ENCODE peak calls at places on chromosomes 3 and 15, in four cellular contexts. One of them, this sample, is unnamed.

GRCh38 chr3:179474480-179474879 is 23.2 kb upstream of the GNB4 start:
- DNase-seq in NCI-H526 treated with DMSO at 0.1 percent for 48 hours: no peak
- DNase-seq in NCI-H69: no peak
- DNase-seq in GF-D8: no peak
- DNase-seq in this sample: no peak

GRCh38 chr15:93341164-93341563 is 252.2 kb upstream of the RGMA start:
- DNase-seq in NCI-H526 treated with DMSO at 0.1 percent for 48 hours: no peak
- DNase-seq in NCI-H69: no peak
- DNase-seq in GF-D8: no peak
- DNase-seq in this sample: no peak

GRCh38 chr15:101167791-101168462 is 83.9 kb downstream of the CHSY1 start:
- DNase-seq in NCI-H526 treated with DMSO at 0.1 percent for 48 hours: no peak
- DNase-seq in NCI-H69: no peak
- DNase-seq in GF-D8: peak; percentile 94
- DNase-seq in this sample: peak; percentile 68

GRCh38 chr3:55059027-55059629 is 131.3 kb upstream of the LRTM1 start:
- DNase-seq in NCI-H526 treated with DMSO at 0.1 percent for 48 hours: no peak
- DNase-seq in NCI-H69: no peak
- DNase-seq in GF-D8: no peak
- DNase-seq in this sample: no peak

GRCh38 chr15:83061680-83062079 is 5.4 kb downstream of the BTBD1 start:
- DNase-seq in NCI-H526 treated with DMSO at 0.1 percent for 48 hours: no peak
- DNase-seq in NCI-H69: peak; percentile 36
- DNase-seq in GF-D8: no peak
- DNase-seq in this sample: no peak

GRCh38 chr3:8903191-8903590 is 60.1 kb downstream of the RAD18 start:
- DNase-seq in NCI-H526 treated with DMSO at 0.1 percent for 48 hours: no peak
- DNase-seq in NCI-H69: no peak
- DNase-seq in GF-D8: no peak
- DNase-seq in this sample: no peak

GRCh38 chr3:5013021-5013906 is 34.0 kb downstream of the BHLHE40 start:
- DNase-seq in NCI-H526 treated with DMSO at 0.1 percent for 48 hours: no peak
- DNase-seq in NCI-H69: peak; percentile 73
- DNase-seq in GF-D8: no peak
- DNase-seq in this sample: no peak

GRCh38 chr15:37056894-37057205 is 43.5 kb downstream of the MEIS2 start:
- DNase-seq in NCI-H526 treated with DMSO at 0.1 percent for 48 hours: no peak
- DNase-seq in NCI-H69: no peak
- DNase-seq in GF-D8: no peak
- DNase-seq in this sample: no peak

GRCh38 chr3:356947-357346 is 160.4 kb downstream of the CHL1 start:
- DNase-seq in NCI-H526 treated with DMSO at 0.1 percent for 48 hours: no peak
- DNase-seq in NCI-H69: peak; percentile 40
- DNase-seq in GF-D8: no peak
- DNase-seq in this sample: no peak

GRCh38 chr3:156206157-156206556 is 85.8 kb downstream of the KCNAB1 start:
- DNase-seq in NCI-H526 treated with DMSO at 0.1 percent for 48 hours: no peak
- DNase-seq in NCI-H69: no peak
- DNase-seq in GF-D8: no peak
- DNase-seq in this sample: no peak

This sample was measured in GDM1.